ENCODE peak calls at places on chromosomes 4 and X, in nine cellular contexts. S, L, O, K, F, B, Q, Z and T are unnamed samples.
A peak's percentile ranks its signal among the peaks of the same experiment; 100 is the strongest.

GRCh38 chrX:151738751-151739150 is 4.2 kb downstream of the CNGA2 start:
- DNase-seq in Q (no peak), O (no peak), S (no peak), B (no peak), L (no peak), K (no peak), F (no peak), Z (no peak), T (no peak)

GRCh38 chr4:73070072-73070385 is 513 bp upstream of the COX18 start:
- DNase-seq in K (peak; percentile 49), Q (no peak), B (no peak), L (no peak), S (no peak), O (no peak), F (no peak), Z (no peak), T (no peak)

GRCh38 chr4:120830204-120830603 is 92.3 kb downstream of the PRDM5 start:
- DNase-seq in F (no peak), Z (peak; percentile 34), B (no peak), L (no peak), K (no peak), O (peak; percentile 15), Q (no peak), S (no peak), T (no peak)

GRCh38 chr4:127641524-127641923 is 8.8 kb downstream of the INTU start:
- DNase-seq in Z (no peak), B (no peak), L (no peak), S (no peak), Q (no peak), K (no peak), O (no peak), F (no peak), T (no peak)

GRCh38 chr4:181597766-181598165 is 645.4 kb upstream of the TENM3 start:
- DNase-seq in Z (no peak), F (no peak), L (no peak), Q (no peak), B (no peak), S (no peak), O (no peak), K (no peak), T (no peak)

GRCh38 chr4:52312722-52313121 is 261.6 kb downstream of the SPATA18 start:
- DNase-seq in Q (no peak), F (no peak), S (no peak), B (no peak), Z (no peak), L (no peak), K (peak; percentile 7), O (no peak), T (no peak)

GRCh38 chr4:140243345-140243753 is 89.4 kb upstream of the MAML3 start:
- DNase-seq in S (peak; percentile 75), F (peak; percentile 59), Z (no peak), L (no peak), B (no peak), K (no peak), O (no peak), Q (peak; percentile 32), T (no peak)

GRCh38 chrX:120311632-120312000 is 355 bp upstream of the TMEM255A start:
- DNase-seq in B (no peak), S (no peak), K (no peak), Q (no peak), F (no peak), L (no peak), Z (no peak), O (no peak), T (no peak)

GRCh38 chrX:12128017-12128416 is 10.3 kb upstream of the FRMPD4 start:
- DNase-seq in Q (no peak), F (no peak), K (no peak), L (no peak), O (no peak), S (no peak), Z (no peak), B (no peak), T (no peak)

GRCh38 chr4:8072235-8072968 is 86.2 kb downstream of the ABLIM2 start:
- DNase-seq in K (no peak), F (no peak), Q (no peak), O (no peak), L (peak; percentile 11), B (no peak), S (no peak), Z (no peak), T (no peak)

GRCh38 chr4:2811830-2812599 is 19.1 kb downstream of the SH3BP2 start:
- DNase-seq in B (peak; percentile 76), O (peak; percentile 78), F (peak; percentile 52), Z (peak; percentile 62), Q (peak; percentile 93), K (peak; percentile 60), L (peak; percentile 76), S (no peak), T (peak; percentile 50)

GRCh38 chrX:3713937-3714434 is 537 bp upstream of the PRKX start:
- DNase-seq in L (no peak), F (no peak), Z (no peak), B (no peak), K (peak; percentile 41), Q (peak; percentile 44), S (no peak), O (no peak), T (no peak)

GRCh38 chrX:18873189-18873791 is 110.6 kb downstream of the PHKA2 start:
- DNase-seq in K (no peak), S (no peak), F (peak; percentile 75), B (peak; percentile 34), Z (no peak), O (peak; percentile 40), Q (no peak), L (no peak), T (no peak)

GRCh38 chr4:157590679-157591078 is 370.2 kb downstream of the GRIA2 start:
- DNase-seq in O (no peak), S (no peak), Z (no peak), L (no peak), F (no peak), B (no peak), Q (no peak), K (no peak), T (no peak)

GRCh38 chr4:25792200-25792791 is 70.5 kb downstream of the SEL1L3 start:
- DNase-seq in Q (no peak), K (peak; percentile 71), L (no peak), F (no peak), Z (no peak), B (no peak), S (no peak), O (no peak), T (no peak)

GRCh38 chr4:174707277-174707676 is 121.8 kb downstream of the GLRA3 start:
- DNase-seq in O (no peak), Q (no peak), L (no peak), Z (no peak), S (no peak), K (no peak), B (no peak), F (no peak), T (no peak)

GRCh38 chrX:9966775-9967408 is at the start of gene CLDN34:
- DNase-seq in B (no peak), K (no peak), S (no peak), L (no peak), F (no peak), Z (no peak), O (no peak), Q (no peak), T (no peak)

GRCh38 chrX:41596586-41596985 is 92.2 kb upstream of the GPR34 start:
- DNase-seq in S (no peak), B (no peak), F (no peak), K (no peak), O (no peak), Q (no peak), L (no peak), Z (no peak), T (no peak)

GRCh38 chr4:26874110-26874509 is 13.5 kb downstream of the STIM2 start:
- DNase-seq in Z (no peak), K (peak; percentile 28), B (no peak), S (no peak), Q (no peak), F (no peak), L (no peak), O (no peak), T (no peak)
- H3K27ac ChIP-seq in Z (no peak overlapping the region), K (no peak overlapping the region), B (no peak overlapping the region), S (no peak overlapping the region), Q (peak overlapping the region; percentile 2), F (no peak overlapping the region), L (no peak overlapping the region), O (peak overlapping the region; percentile 44), T (peak overlapping the region; percentile 65)

DNA sequence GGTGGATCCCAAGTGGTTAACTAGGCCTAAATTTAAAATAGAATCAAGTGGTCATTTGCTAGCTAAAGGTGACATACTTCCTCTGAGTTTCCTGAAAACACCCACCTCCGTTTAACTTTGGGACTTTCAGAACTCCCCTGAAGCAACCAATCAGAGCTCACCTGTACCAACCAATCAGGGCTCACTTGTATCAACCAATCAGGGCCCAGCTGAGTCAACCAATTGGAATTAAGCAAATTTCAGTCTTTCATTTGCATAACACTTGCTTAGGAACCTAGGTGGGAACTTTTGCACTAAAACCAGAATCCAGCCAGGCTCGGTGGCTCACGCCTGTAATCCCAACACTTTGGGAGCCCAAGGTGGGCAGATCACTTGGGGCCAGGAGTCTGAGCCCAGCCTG is 15.9 kb downstream of the GPC4 start:
- DNase-seq in O (no peak), B (no peak), F (no peak), Z (no peak), S (no peak), K (peak; percentile 32), Q (no peak), L (no peak), T (no peak)
- H3K27ac ChIP-seq in O (no peak overlapping the region), B (no peak overlapping the region), F (no peak overlapping the region), Z (no peak overlapping the region), S (no peak overlapping the region), K (no peak overlapping the region), Q (no peak overlapping the region), L (no peak overlapping the region), T (no peak overlapping the region)

GRCh38 chr4:100823993-100824323 is 306.1 kb upstream of the EMCN start:
- DNase-seq in O (no peak), K (no peak), F (no peak), S (no peak), B (no peak), Z (no peak), Q (no peak), L (no peak), T (no peak)
- H3K27ac ChIP-seq in O (no peak overlapping the region), K (no peak overlapping the region), F (no peak overlapping the region), S (no peak overlapping the region), B (no peak overlapping the region), Z (no peak overlapping the region), Q (no peak overlapping the region), L (no peak overlapping the region), T (no peak overlapping the region)

GRCh38 chr4:149110499-149110898 is 668.3 kb upstream of the NR3C2 start:
- DNase-seq in B (no peak), L (no peak), Z (no peak), O (no peak), F (no peak), K (no peak), S (no peak), Q (no peak), T (no peak)

GRCh38 chr4:149112109-149112508 is 669.9 kb upstream of the NR3C2 start:
- DNase-seq in O (no peak), F (no peak), S (no peak), Q (no peak), B (no peak), Z (no peak), K (peak; percentile 20), L (no peak), T (no peak)

GRCh38 chr4:149108626-149109025 is 666.4 kb upstream of the NR3C2 start:
- DNase-seq in F (no peak), S (no peak), L (no peak), Q (no peak), O (no peak), Z (no peak), B (no peak), K (no peak), T (no peak)

GRCh38 chr4:149113804-149114430 is 671.7 kb upstream of the NR3C2 start:
- DNase-seq in Q (no peak), K (no peak), O (no peak), Z (no peak), L (no peak), F (no peak), B (no peak), S (no peak), T (no peak)
- H3K27ac ChIP-seq in Q (no peak overlapping the region), K (no peak overlapping the region), O (no peak overlapping the region), Z (no peak overlapping the region), L (no peak overlapping the region), F (no peak overlapping the region), B (no peak overlapping the region), S (no peak overlapping the region), T (no peak overlapping the region)